ENCODE peak calls at places on chromosome 2, in six cellular contexts. K is H7, H is AG08396, E is NCI-H460, M is left ventricle myocardium inferior, T is KG1. F is an unnamed sample.

GRCh38 chr2:165601065-165601830 is 131.8 kb downstream of the CSRNP3 start:
- DNase-seq in K (no peak), H (no peak), E (no peak), M (no peak), T (no peak), F (no peak)

GRCh38 chr2:202109737-202110184 is 36.7 kb downstream of the KIAA2012 start:
- DNase-seq in K (no peak), H (peak), E (no peak), M (peak), T (no peak), F (no peak)

GRCh38 chr2:15937105-15937881 is 3.1 kb upstream of the MYCN start:
- DNase-seq in K (no peak), H (no peak), E (no peak), M (no peak), T (no peak), F (no peak)

GRCh38 chr2:39913648-39914456 is 134.8 kb upstream of the THUMPD2 start:
- DNase-seq in K (peak), H (peak), E (peak), M (no peak), T (peak), F (peak)

GRCh38 chr2:235508371-235509160 is 14.7 kb downstream of the AGAP1 start:
- DNase-seq in K (no peak), H (no peak), E (no peak), M (no peak), T (no peak), F (no peak)

GRCh38 chr2:126988482-126988881 is 89.8 kb downstream of the TEX51 start:
- DNase-seq in K (no peak), H (no peak), E (no peak), M (no peak), T (no peak), F (no peak)

GRCh38 chr2:232367591-232368233 is 10.8 kb upstream of the ALPP start:
- DNase-seq in K (peak), H (no peak), E (no peak), M (no peak), T (no peak), F (no peak)

GRCh38 chr2:216109962-216110614 is 940 bp downstream of the XRCC5 start:
- DNase-seq in K (no peak), H (peak), E (no peak), M (no peak), T (peak), F (no peak)

GRCh38 chr2:191728710-191729597 is 51.0 kb downstream of the NABP1 start:
- DNase-seq in K (peak), H (no peak), E (no peak), M (no peak), T (no peak), F (no peak)

GRCh38 chr2:3313845-3314375 is 63.7 kb downstream of the EIPR1 start:
- DNase-seq in K (no peak), H (no peak), E (no peak), M (no peak), T (no peak), F (no peak)

GRCh38 chr2:36361396-36361795 is 5.8 kb downstream of the CRIM1 start:
- DNase-seq in K (no peak), H (no peak), E (peak), M (no peak), T (no peak), F (no peak)

GRCh38 chr2:236870401-236870800 is 215.3 kb upstream of the COPS8 start:
- DNase-seq in K (no peak), H (no peak), E (no peak), M (no peak), T (no peak), F (no peak)